ENCODE peak calls at places on chromosomes 2 and 18, in six cellular contexts. J, K, N, Z, H and B are unnamed samples.

GRCh38 chr2:38581193-38582147 is 21.3 kb downstream of the HNRNPLL start:
- DNase-seq in Z (no peak), N (no peak), H (peak; percentile 33), K (peak; percentile 62), J (peak; percentile 87), B (peak; percentile 90)

GRCh38 chr2:233486778-233487552 is 79.6 kb downstream of the USP40 start:
- DNase-seq in K (no peak), H (no peak), Z (no peak), J (no peak), N (no peak), B (no peak)

GRCh38 chr2:239506961-239507360 is 106.1 kb upstream of the HDAC4 start:
- DNase-seq in Z (no peak), K (peak; percentile 66), J (no peak), H (no peak), N (no peak), B (no peak)

GRCh38 chr2:148746973-148747372 is 102.4 kb downstream of the EPC2 start:
- DNase-seq in Z (no peak), N (no peak), H (no peak), K (no peak), J (no peak), B (no peak)

GRCh38 chr2:232623768-232624553 is 9.4 kb upstream of the EFHD1 start:
- DNase-seq in Z (no peak), H (no peak), K (peak; percentile 69), J (no peak), N (no peak), B (no peak)

GRCh38 chr2:216583157-216583556 is 50.1 kb upstream of the IGFBP2 start:
- DNase-seq in J (no peak), Z (no peak), H (no peak), K (no peak), N (no peak), B (no peak)

GRCh38 chr2:37156071-37156856 is 516 bp downstream of the EIF2AK2 start:
- DNase-seq in J (peak; percentile 64), H (peak; percentile 42), N (no peak), Z (peak; percentile 43), K (peak; percentile 68), B (peak; percentile 40)

GRCh38 chr2:211899871-211900482 is 638.6 kb downstream of the ERBB4 start:
- DNase-seq in K (no peak), Z (no peak), J (peak; percentile 35), H (no peak), N (no peak), B (no peak)

GRCh38 chr2:176554107-176555048 is 285.1 kb downstream of the MTX2 start:
- DNase-seq in Z (no peak), J (peak; percentile 86), H (peak; percentile 21), N (no peak), K (no peak), B (peak; percentile 71)

GRCh38 chr2:216855079-216855478 is 4.8 kb downstream of the TNP1 start:
- DNase-seq in H (no peak), K (no peak), J (no peak), Z (no peak), N (no peak), B (no peak)

GRCh38 chr2:42722328-42723190 is 41.4 kb downstream of the OXER1 start:
- DNase-seq in H (peak; percentile 49), J (peak; percentile 24), K (no peak), N (no peak), Z (no peak), B (peak; percentile 68)

GRCh38 chr18:74550886-74551285 is 16.6 kb downstream of the CNDP1 start:
- DNase-seq in K (no peak), H (no peak), J (no peak), Z (no peak), N (no peak), B (no peak)

GRCh38 chr2:64629329-64629781 is 24.4 kb downstream of the SERTAD2 start:
- DNase-seq in H (no peak), K (no peak), Z (no peak), N (no peak), J (no peak), B (no peak)

GRCh38 chr2:71730785-71731383 is 277.5 kb downstream of the DYSF start:
- DNase-seq in J (no peak), H (no peak), N (no peak), Z (no peak), K (no peak), B (no peak)

GRCh38 chr2:119491776-119492525 is 32.3 kb downstream of the SCTR start:
- DNase-seq in K (no peak), H (no peak), Z (no peak), N (no peak), J (peak; percentile 40), B (peak; percentile 45)

GRCh38 chr18:23387265-23387664 is 65.8 kb upstream of the RIOK3 start:
- DNase-seq in K (no peak), N (no peak), Z (no peak), J (no peak), H (no peak), B (no peak)

GRCh38 chr2:207828361-207829057 is 58.8 kb upstream of the FZD5 start:
- DNase-seq in K (no peak), H (no peak), Z (no peak), J (no peak), N (no peak), B (no peak)

GRCh38 chr2:144922519-144922918 is 402.6 kb upstream of the ZEB2 start:
- DNase-seq in K (no peak), H (no peak), J (no peak), N (no peak), Z (no peak), B (no peak)

GRCh38 chr2:20483496-20483895 is 36.6 kb downstream of the RHOB start:
- DNase-seq in N (no peak), Z (no peak), H (no peak), K (no peak), J (no peak), B (no peak)

GRCh38 chr2:116094196-116094595 is 1651.8 kb downstream of the DPP10 start:
- DNase-seq in J (no peak), Z (no peak), N (no peak), H (no peak), K (no peak), B (peak; percentile 43)

GRCh38 chr2:64979744-64980143 is 9.5 kb upstream of the SLC1A4 start:
- DNase-seq in H (no peak), J (no peak), N (no peak), Z (no peak), K (no peak), B (peak; percentile 80)

GRCh38 chr2:85698184-85698879 is 4.2 kb downstream of the GNLY start:
- DNase-seq in H (no peak), N (no peak), J (no peak), K (no peak), Z (no peak), B (no peak)

GRCh38 chr18:37986665-37987064 is 421.1 kb upstream of the CELF4 start:
- DNase-seq in J (no peak), Z (no peak), K (no peak), H (no peak), N (no peak), B (no peak)

GRCh38 chr2:168169097-168169745 is 78.2 kb downstream of the STK39 start:
- DNase-seq in Z (no peak), H (no peak), J (no peak), K (no peak), N (no peak), B (no peak)